ENCODE peak calls at places on chromosomes 6 and 20, in nine cellular contexts. W, C, E, G, J, X, V, K and B are unnamed samples.

GRCh38 chr6:144546807-144547206 is 261.7 kb downstream of the UTRN start:
- DNase-seq in W (no peak), C (no peak), E (no peak), G (no peak), J (no peak), X (no peak), V (no peak), K (no peak), B (no peak)

GRCh38 chr20:22904411-22904810 is 130.7 kb upstream of the SSTR4 start:
- DNase-seq in W (no peak), C (no peak), E (no peak), G (no peak), J (no peak), X (no peak), V (no peak), K (no peak), B (no peak)

GRCh38 chr20:2093200-2093781 is 8.3 kb upstream of the STK35 start:
- DNase-seq in W (peak), C (no peak), E (no peak), G (peak), J (no peak), X (no peak), V (no peak), K (no peak), B (no peak)

GRCh38 chr6:150288456-150288855 is 80.4 kb upstream of the IYD start:
- DNase-seq in W (no peak), C (no peak), E (no peak), G (no peak), J (no peak), X (no peak), V (no peak), K (no peak), B (no peak)

GRCh38 chr20:24949756-24950127 is 673 bp downstream of the CST7 start:
- DNase-seq in W (no peak), C (no peak), E (no peak), G (no peak), J (no peak), X (no peak), V (no peak), K (peak), B (no peak)

GRCh38 chr6:159180001-159180400 is 10.8 kb downstream of the FNDC1 start:
- DNase-seq in W (no peak), C (no peak), E (no peak), G (no peak), J (no peak), X (no peak), V (no peak), K (no peak), B (no peak)

GRCh38 chr20:33005132-33005566 is 916 bp upstream of the SUN5 start:
- DNase-seq in W (no peak), C (no peak), E (no peak), G (no peak), J (no peak), X (no peak), V (no peak), K (no peak), B (no peak)

GRCh38 chr6:46473866-46474265 is 17.4 kb downstream of the RCAN2 start:
- DNase-seq in W (no peak), C (no peak), E (no peak), G (no peak), J (no peak), X (no peak), V (no peak), K (no peak), B (no peak)

DNA sequence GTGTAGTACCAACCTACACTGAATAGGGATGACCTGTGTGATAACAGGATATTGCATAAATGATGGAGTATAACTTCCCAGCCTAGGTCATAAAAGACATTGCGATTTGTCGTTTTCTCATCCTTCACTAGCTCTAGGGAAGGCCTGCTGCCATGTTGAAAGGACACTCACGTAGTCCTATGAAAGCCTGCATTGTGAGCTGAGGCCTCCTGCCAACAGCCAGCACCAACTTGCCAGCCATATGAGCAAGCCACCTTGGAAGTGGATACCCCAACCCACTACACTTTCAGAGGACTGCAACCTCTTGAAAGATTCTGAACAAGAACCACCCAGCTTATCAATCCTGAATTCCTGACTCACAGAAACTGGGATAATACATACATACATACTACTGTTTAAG is 3.5 kb upstream of the PANK2 start:
- DNase-seq in W (no peak), C (no peak), E (no peak), G (no peak), J (no peak), X (no peak), V (no peak), K (no peak), B (no peak)
- TF ChIP-seq CTCF in W (no peak), C (no peak), E (no peak), G (no peak), J (no peak), X (no peak), V (no peak), K (no peak), B (no peak)

DNA sequence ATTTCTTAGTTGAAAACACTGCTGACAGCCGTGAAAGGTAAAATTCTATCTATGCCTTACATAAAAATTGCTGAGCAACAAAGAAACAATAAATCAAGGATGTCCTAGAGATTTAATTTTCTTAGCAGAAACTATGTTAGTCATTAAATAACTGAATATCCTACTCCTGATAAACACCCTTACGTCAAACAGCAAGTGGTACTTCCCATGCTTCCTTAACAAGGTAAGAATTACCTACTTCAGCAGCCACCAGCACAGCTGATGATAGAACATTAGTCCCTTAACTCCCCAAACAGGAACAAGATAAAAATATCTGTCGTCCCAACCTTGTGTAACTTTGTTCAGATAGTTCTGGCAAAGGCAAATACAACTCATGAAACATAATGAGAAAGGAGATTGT is 8.7 kb downstream of the SERPINB6 start:
- DNase-seq in W (no peak), C (no peak), E (no peak), G (no peak), J (no peak), X (no peak), V (no peak), K (no peak), B (no peak)
- H3K27ac ChIP-seq in W (no peak), C (peak), E (peak), G (peak), J (no peak), X (no peak), V (peak), K (no peak), B (no peak)

GRCh38 chr20:58160451-58161051 is 67.9 kb downstream of the ANKRD60 start:
- DNase-seq in W (no peak), C (no peak), E (no peak), G (no peak), J (no peak), X (no peak), V (no peak), K (no peak), B (no peak)
- H3K4me3 ChIP-seq in W (no peak), C (no peak), E (no peak), G (no peak), J (no peak), X (no peak), V (no peak), K (no peak), B (no peak)

GRCh38 chr20:15658295-15658694 is 915.0 kb downstream of the KIF16B start:
- DNase-seq in W (no peak), C (no peak), E (no peak), G (no peak), J (no peak), X (no peak), V (no peak), K (no peak), B (no peak)

GRCh38 chr20:15656124-15656523 is 917.1 kb downstream of the KIF16B start:
- DNase-seq in W (no peak), C (no peak), E (no peak), G (no peak), J (no peak), X (no peak), V (no peak), K (no peak), B (no peak)

GRCh38 chr20:15653396-15654207 is 919.6 kb downstream of the KIF16B start:
- DNase-seq in W (no peak), C (no peak), E (no peak), G (no peak), J (no peak), X (no peak), V (no peak), K (no peak), B (no peak)

GRCh38 chr20:15654208-15654649 is 919.0 kb downstream of the KIF16B start:
- DNase-seq in W (peak), C (no peak), E (no peak), G (peak), J (no peak), X (peak), V (no peak), K (no peak), B (no peak)
- TF ChIP-seq CTCF in W (peak), C (peak), E (no peak), G (peak), J (no peak), X (peak), V (peak), K (peak), B (peak)

GRCh38 chr6:35046862-35047261 is 94.3 kb downstream of the TCP11 start:
- DNase-seq in W (no peak), C (no peak), E (no peak), G (no peak), J (no peak), X (no peak), V (no peak), K (no peak), B (no peak)

GRCh38 chr6:35043381-35043780 is 97.8 kb downstream of the TCP11 start:
- DNase-seq in W (no peak), C (no peak), E (no peak), G (no peak), J (no peak), X (no peak), V (no peak), K (no peak), B (no peak)

GRCh38 chr6:35046098-35046497 is 95.0 kb downstream of the TCP11 start:
- DNase-seq in W (no peak), C (no peak), E (no peak), G (no peak), J (no peak), X (no peak), V (no peak), K (no peak), B (no peak)

GRCh38 chr6:35044145-35044745 is 96.9 kb downstream of the TCP11 start:
- DNase-seq in W (no peak), C (no peak), E (no peak), G (no peak), J (no peak), X (no peak), V (no peak), K (peak), B (no peak)

GRCh38 chr6:35044771-35045275 is 96.3 kb downstream of the TCP11 start:
- DNase-seq in W (no peak), C (no peak), E (no peak), G (no peak), J (no peak), X (no peak), V (no peak), K (peak), B (no peak)
- H3K27ac ChIP-seq in W (no peak), C (peak), E (peak), G (peak), J (no peak), X (peak), V (peak), K (peak), B (peak)

GRCh38 chr6:170438402-170438753 is 114.7 kb downstream of the PSMB1 start:
- DNase-seq in W (peak), C (peak), E (no peak), G (peak), J (peak), X (peak), V (peak), K (peak), B (peak)
- H3K4me3 ChIP-seq in W (no peak), C (peak), E (peak), G (no peak), J (peak), X (no peak), V (peak), K (peak), B (peak)

GRCh38 chr6:135519343-135519742 is 21.8 kb upstream of the AHI1 start:
- DNase-seq in W (no peak), C (no peak), E (no peak), G (no peak), J (no peak), X (no peak), V (no peak), K (no peak), B (no peak)
- TF ChIP-seq CTCF in W (no peak), C (no peak), E (no peak), G (no peak), J (no peak), X (no peak), V (no peak), K (no peak), B (no peak)

DNA sequence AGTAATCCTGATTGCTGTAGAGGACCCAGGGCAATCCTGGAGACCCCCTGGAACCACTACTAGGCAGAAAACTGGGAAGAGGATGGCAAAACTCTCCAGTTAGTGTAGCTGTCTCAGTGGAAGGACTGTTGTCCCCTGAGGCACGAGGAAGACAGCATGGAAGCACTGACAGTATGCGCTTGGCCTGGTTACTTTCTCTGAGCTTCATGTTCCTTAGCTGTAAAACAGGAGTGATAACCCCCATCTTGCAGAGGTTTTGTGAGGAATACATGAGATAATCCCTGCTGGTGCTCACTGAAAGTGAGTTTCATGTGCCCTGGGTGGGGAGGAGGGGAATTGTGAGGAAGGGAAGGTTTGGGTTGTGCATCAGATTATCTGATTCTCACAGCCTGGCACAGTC is 3.2 kb downstream of the NT5E start:
- DNase-seq in W (no peak), C (no peak), E (no peak), G (no peak), J (no peak), X (no peak), V (no peak), K (no peak), B (no peak)
- H3K27ac ChIP-seq in W (no peak), C (no peak), E (peak), G (peak), J (peak), X (no peak), V (no peak), K (no peak), B (peak)